ENCODE peak calls at places on chromosomes 5 and 9, in ten cellular contexts. One of them, this sample, is unnamed.

GRCh38 chr5:170467000-170467707 is 36.7 kb upstream of the KCNIP1 start:
- DNase-seq in ELR: peak
- DNase-seq in stimulated activated effector memory CD8-positive, alpha-beta T cell treated with anti-CD3 and anti-CD28 coated beads, Interleukin-12 subunit alpha, Interleukin-12 subunit beta, amount 100 ng/mL, for 72 hours: no peak
- DNase-seq in AG09309: peak
- DNase-seq in progenitor cell of endocrine pancreas: no peak
- DNase-seq in mucosa of gallbladder: no peak
- DNase-seq in right lobe of liver: no peak
- DNase-seq in stimulated activated CD8-positive, alpha-beta memory T cell treated with anti-CD3 and anti-CD28 coated beads, Interleukin-2, amount 100 ng/mL, for 1 hour: no peak
- DNase-seq in left ventricle myocardium inferior: no peak
- DNase-seq in ACHN: peak
- DNase-seq in this sample: no peak

GRCh38 chr5:756865-757345 is 27.6 kb downstream of the ZDHHC11B start:
- DNase-seq in ACHN: no peak
- DNase-seq in stimulated activated effector memory CD8-positive, alpha-beta T cell treated with anti-CD3 and anti-CD28 coated beads, Interleukin-12 subunit alpha, Interleukin-12 subunit beta, amount 100 ng/mL, for 72 hours: no peak
- DNase-seq in AG09309: no peak
- DNase-seq in right lobe of liver: peak
- DNase-seq in stimulated activated CD8-positive, alpha-beta memory T cell treated with anti-CD3 and anti-CD28 coated beads, Interleukin-2, amount 100 ng/mL, for 1 hour: no peak
- DNase-seq in left ventricle myocardium inferior: peak
- DNase-seq in ELR: no peak
- DNase-seq in progenitor cell of endocrine pancreas: no peak
- DNase-seq in mucosa of gallbladder: peak
- DNase-seq in this sample: no peak

GRCh38 chr9:35757527-35758275 is 3.6 kb upstream of the MSMP start:
- DNase-seq in mucosa of gallbladder: no peak
- DNase-seq in stimulated activated effector memory CD8-positive, alpha-beta T cell treated with anti-CD3 and anti-CD28 coated beads, Interleukin-12 subunit alpha, Interleukin-12 subunit beta, amount 100 ng/mL, for 72 hours: no peak
- DNase-seq in progenitor cell of endocrine pancreas: no peak
- DNase-seq in ELR: peak
- DNase-seq in left ventricle myocardium inferior: no peak
- DNase-seq in AG09309: no peak
- DNase-seq in stimulated activated CD8-positive, alpha-beta memory T cell treated with anti-CD3 and anti-CD28 coated beads, Interleukin-2, amount 100 ng/mL, for 1 hour: no peak
- DNase-seq in ACHN: peak
- DNase-seq in right lobe of liver: no peak
- DNase-seq in this sample: no peak

GRCh38 chr5:148011407-148012124 is 52.2 kb upstream of the SPINK5 start:
- DNase-seq in AG09309: peak
- DNase-seq in mucosa of gallbladder: no peak
- DNase-seq in stimulated activated CD8-positive, alpha-beta memory T cell treated with anti-CD3 and anti-CD28 coated beads, Interleukin-2, amount 100 ng/mL, for 1 hour: no peak
- DNase-seq in right lobe of liver: no peak
- DNase-seq in ACHN: no peak
- DNase-seq in left ventricle myocardium inferior: no peak
- DNase-seq in ELR: peak
- DNase-seq in stimulated activated effector memory CD8-positive, alpha-beta T cell treated with anti-CD3 and anti-CD28 coated beads, Interleukin-12 subunit alpha, Interleukin-12 subunit beta, amount 100 ng/mL, for 72 hours: no peak
- DNase-seq in progenitor cell of endocrine pancreas: no peak
- DNase-seq in this sample: no peak

GRCh38 chr9:15155826-15156225 is 151.2 kb downstream of the TTC39B start:
- DNase-seq in mucosa of gallbladder: no peak
- DNase-seq in ELR: no peak
- DNase-seq in right lobe of liver: no peak
- DNase-seq in ACHN: no peak
- DNase-seq in progenitor cell of endocrine pancreas: no peak
- DNase-seq in stimulated activated CD8-positive, alpha-beta memory T cell treated with anti-CD3 and anti-CD28 coated beads, Interleukin-2, amount 100 ng/mL, for 1 hour: no peak
- DNase-seq in left ventricle myocardium inferior: no peak
- DNase-seq in stimulated activated effector memory CD8-positive, alpha-beta T cell treated with anti-CD3 and anti-CD28 coated beads, Interleukin-12 subunit alpha, Interleukin-12 subunit beta, amount 100 ng/mL, for 72 hours: no peak
- DNase-seq in AG09309: no peak
- DNase-seq in this sample: no peak

GRCh38 chr9:118647331-118647730 is 721.9 kb downstream of the BRINP1 start:
- DNase-seq in mucosa of gallbladder: no peak
- DNase-seq in right lobe of liver: no peak
- DNase-seq in ELR: no peak
- DNase-seq in stimulated activated CD8-positive, alpha-beta memory T cell treated with anti-CD3 and anti-CD28 coated beads, Interleukin-2, amount 100 ng/mL, for 1 hour: no peak
- DNase-seq in ACHN: no peak
- DNase-seq in AG09309: no peak
- DNase-seq in progenitor cell of endocrine pancreas: no peak
- DNase-seq in left ventricle myocardium inferior: no peak
- DNase-seq in stimulated activated effector memory CD8-positive, alpha-beta T cell treated with anti-CD3 and anti-CD28 coated beads, Interleukin-12 subunit alpha, Interleukin-12 subunit beta, amount 100 ng/mL, for 72 hours: no peak
- DNase-seq in this sample: no peak

GRCh38 chr5:67301285-67301904 is 104.8 kb upstream of the CD180 start:
- DNase-seq in left ventricle myocardium inferior: peak
- DNase-seq in stimulated activated CD8-positive, alpha-beta memory T cell treated with anti-CD3 and anti-CD28 coated beads, Interleukin-2, amount 100 ng/mL, for 1 hour: no peak
- DNase-seq in AG09309: peak
- DNase-seq in right lobe of liver: no peak
- DNase-seq in progenitor cell of endocrine pancreas: no peak
- DNase-seq in ELR: peak
- DNase-seq in mucosa of gallbladder: peak
- DNase-seq in ACHN: peak
- DNase-seq in stimulated activated effector memory CD8-positive, alpha-beta T cell treated with anti-CD3 and anti-CD28 coated beads, Interleukin-12 subunit alpha, Interleukin-12 subunit beta, amount 100 ng/mL, for 72 hours: no peak
- DNase-seq in this sample: no peak

GRCh38 chr5:135824541-135825041 is 9.9 kb upstream of the SLC25A48 start:
- DNase-seq in mucosa of gallbladder: no peak
- DNase-seq in stimulated activated effector memory CD8-positive, alpha-beta T cell treated with anti-CD3 and anti-CD28 coated beads, Interleukin-12 subunit alpha, Interleukin-12 subunit beta, amount 100 ng/mL, for 72 hours: no peak
- DNase-seq in progenitor cell of endocrine pancreas: no peak
- DNase-seq in ELR: no peak
- DNase-seq in left ventricle myocardium inferior: no peak
- DNase-seq in AG09309: no peak
- DNase-seq in ACHN: no peak
- DNase-seq in right lobe of liver: no peak
- DNase-seq in stimulated activated CD8-positive, alpha-beta memory T cell treated with anti-CD3 and anti-CD28 coated beads, Interleukin-2, amount 100 ng/mL, for 1 hour: no peak
- DNase-seq in this sample: no peak

GRCh38 chr9:127175319-127175715 is 52.9 kb upstream of the ANGPTL2 start:
- DNase-seq in left ventricle myocardium inferior: no peak
- DNase-seq in right lobe of liver: no peak
- DNase-seq in ACHN: no peak
- DNase-seq in stimulated activated CD8-positive, alpha-beta memory T cell treated with anti-CD3 and anti-CD28 coated beads, Interleukin-2, amount 100 ng/mL, for 1 hour: no peak
- DNase-seq in progenitor cell of endocrine pancreas: no peak
- DNase-seq in stimulated activated effector memory CD8-positive, alpha-beta T cell treated with anti-CD3 and anti-CD28 coated beads, Interleukin-12 subunit alpha, Interleukin-12 subunit beta, amount 100 ng/mL, for 72 hours: no peak
- DNase-seq in AG09309: no peak
- DNase-seq in ELR: no peak
- DNase-seq in mucosa of gallbladder: no peak
- DNase-seq in this sample: no peak

GRCh38 chr5:132385321-132386105 is 16.0 kb downstream of the SLC22A5 start:
- DNase-seq in stimulated activated CD8-positive, alpha-beta memory T cell treated with anti-CD3 and anti-CD28 coated beads, Interleukin-2, amount 100 ng/mL, for 1 hour: peak
- DNase-seq in AG09309: no peak
- DNase-seq in ELR: peak
- DNase-seq in mucosa of gallbladder: peak
- DNase-seq in progenitor cell of endocrine pancreas: no peak
- DNase-seq in right lobe of liver: no peak
- DNase-seq in left ventricle myocardium inferior: no peak
- DNase-seq in ACHN: peak
- DNase-seq in stimulated activated effector memory CD8-positive, alpha-beta T cell treated with anti-CD3 and anti-CD28 coated beads, Interleukin-12 subunit alpha, Interleukin-12 subunit beta, amount 100 ng/mL, for 72 hours: peak
- DNase-seq in this sample: peak

GRCh38 chr9:99012957-99013512 is 69.3 kb downstream of the COL15A1 start:
- DNase-seq in right lobe of liver: no peak
- DNase-seq in mucosa of gallbladder: no peak
- DNase-seq in ELR: peak
- DNase-seq in stimulated activated CD8-positive, alpha-beta memory T cell treated with anti-CD3 and anti-CD28 coated beads, Interleukin-2, amount 100 ng/mL, for 1 hour: no peak
- DNase-seq in AG09309: no peak
- DNase-seq in stimulated activated effector memory CD8-positive, alpha-beta T cell treated with anti-CD3 and anti-CD28 coated beads, Interleukin-12 subunit alpha, Interleukin-12 subunit beta, amount 100 ng/mL, for 72 hours: no peak
- DNase-seq in progenitor cell of endocrine pancreas: no peak
- DNase-seq in ACHN: no peak
- DNase-seq in left ventricle myocardium inferior: no peak
- DNase-seq in this sample: no peak